ENCODE peak calls at places on chromosomes 13 and 19, in seven cellular contexts. W is IMR-90, E is H1, P is A549, J is SK-N-SH, C is K562, H is GM12878. T is an unnamed sample.
A peak's percentile ranks its signal among the peaks of the same experiment; 100 is the strongest.

GRCh38 chr19:49997709-49998108 is 27.5 kb downstream of the VRK3 start:
- DNase-seq in W (peak; percentile 13), E (no peak), P (peak; percentile 83), J (peak; percentile 78), C (peak; percentile 83), H (peak; percentile 26), T (peak; percentile 56)

GRCh38 chr13:23901365-23901764 is 4.1 kb upstream of the C1QTNF9B start:
- DNase-seq in W (peak; percentile 61), E (no peak), P (no peak), J (no peak), C (no peak), H (no peak), T (no peak)

GRCh38 chr13:98972627-98973026 is 5.2 kb downstream of the DOCK9 start:
- DNase-seq in W (peak; percentile 49), E (no peak), P (no peak), J (no peak), C (no peak), H (no peak), T (no peak)

GRCh38 chr13:31885994-31886393 is 145.6 kb upstream of the FRY start:
- DNase-seq in W (peak; percentile 4), E (no peak), P (no peak), J (peak; percentile 29), C (no peak), H (no peak), T (no peak)

GRCh38 chr13:50387124-50387581 is 371.9 kb downstream of the KCNRG start:
- DNase-seq in W (peak; percentile 42), E (no peak), P (no peak), J (peak; percentile 37), C (peak; percentile 25), H (no peak), T (peak; percentile 25)

GRCh38 chr13:45446181-45446580 is 18.6 kb upstream of the COG3 start:
- DNase-seq in W (peak; percentile 51), E (no peak), P (no peak), J (no peak), C (no peak), H (no peak), T (no peak)

GRCh38 chr19:21434516-21434915 is 37.6 kb downstream of the ZNF493 start:
- DNase-seq in W (no peak), E (no peak), P (no peak), J (no peak), C (no peak), H (no peak), T (no peak)

GRCh38 chr19:53545271-53546065 is 7.5 kb downstream of the ZNF331 start:
- DNase-seq in W (peak; percentile 80), E (no peak), P (peak; percentile 76), J (no peak), C (no peak), H (no peak), T (no peak)

GRCh38 chr13:107866666-107867623 is 348.4 kb downstream of the LIG4 start:
- DNase-seq in W (peak; percentile 66), E (no peak), P (no peak), J (peak; percentile 80), C (peak; percentile 94), H (no peak), T (no peak)

GRCh38 chr19:43229315-43229714 is 23.9 kb upstream of the PSG4 start:
- DNase-seq in W (peak; percentile 10), E (no peak), P (no peak), J (no peak), C (no peak), H (no peak), T (peak; percentile 25)
- TF ChIP-seq RFX5 in W (no peak), E (no peak), P (no peak), J (no peak), C (no peak), H (no peak), T (no peak)

DNA sequence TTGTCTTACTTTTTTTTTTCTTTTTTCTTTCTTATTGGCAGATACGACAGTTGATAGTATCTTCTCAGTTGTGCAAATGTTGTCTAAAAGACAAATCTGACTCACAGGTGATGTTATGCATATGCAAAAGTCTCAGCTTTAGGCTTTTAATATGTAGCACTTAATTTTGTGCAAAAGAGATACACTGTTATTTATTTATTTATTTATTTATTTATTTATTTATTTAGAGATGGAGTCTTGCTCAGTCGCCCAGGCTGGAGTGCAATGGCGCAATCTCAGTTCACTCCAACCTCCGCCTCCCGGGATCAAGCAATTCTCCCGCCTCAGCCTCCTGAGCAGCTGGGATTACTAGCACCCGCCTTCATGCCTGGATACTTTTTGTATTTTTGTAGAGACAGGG is 383.9 kb upstream of the PCDH9 start:
- DNase-seq in W (no peak), E (no peak), P (no peak), J (no peak), C (no peak), H (no peak), T (no peak)
- TF ChIP-seq RFX5 in W (no peak), E (no peak), P (no peak), J (no peak), C (no peak), H (no peak), T (no peak)

GRCh38 chr19:37907735-37908066 is 693 bp downstream of the SIPA1L3 start:
- DNase-seq in W (no peak), E (no peak), P (no peak), J (no peak), C (peak; percentile 22), H (no peak), T (no peak)

GRCh38 chr19:37903096-37903495 is 3.3 kb downstream of the WDR87 start:
- DNase-seq in W (no peak), E (no peak), P (no peak), J (no peak), C (no peak), H (no peak), T (no peak)

GRCh38 chr19:37906868-37907734 is at the start of gene SIPA1L3:
- DNase-seq in W (peak; percentile 94), E (peak; percentile 91), P (peak; percentile 99), J (peak; percentile 94), C (peak; percentile 86), H (peak; percentile 83), T (peak; percentile 91)

GRCh38 chr19:37909661-37910199 is 2.7 kb downstream of the SIPA1L3 start:
- DNase-seq in W (no peak), E (no peak), P (no peak), J (no peak), C (no peak), H (no peak), T (no peak)

DNA sequence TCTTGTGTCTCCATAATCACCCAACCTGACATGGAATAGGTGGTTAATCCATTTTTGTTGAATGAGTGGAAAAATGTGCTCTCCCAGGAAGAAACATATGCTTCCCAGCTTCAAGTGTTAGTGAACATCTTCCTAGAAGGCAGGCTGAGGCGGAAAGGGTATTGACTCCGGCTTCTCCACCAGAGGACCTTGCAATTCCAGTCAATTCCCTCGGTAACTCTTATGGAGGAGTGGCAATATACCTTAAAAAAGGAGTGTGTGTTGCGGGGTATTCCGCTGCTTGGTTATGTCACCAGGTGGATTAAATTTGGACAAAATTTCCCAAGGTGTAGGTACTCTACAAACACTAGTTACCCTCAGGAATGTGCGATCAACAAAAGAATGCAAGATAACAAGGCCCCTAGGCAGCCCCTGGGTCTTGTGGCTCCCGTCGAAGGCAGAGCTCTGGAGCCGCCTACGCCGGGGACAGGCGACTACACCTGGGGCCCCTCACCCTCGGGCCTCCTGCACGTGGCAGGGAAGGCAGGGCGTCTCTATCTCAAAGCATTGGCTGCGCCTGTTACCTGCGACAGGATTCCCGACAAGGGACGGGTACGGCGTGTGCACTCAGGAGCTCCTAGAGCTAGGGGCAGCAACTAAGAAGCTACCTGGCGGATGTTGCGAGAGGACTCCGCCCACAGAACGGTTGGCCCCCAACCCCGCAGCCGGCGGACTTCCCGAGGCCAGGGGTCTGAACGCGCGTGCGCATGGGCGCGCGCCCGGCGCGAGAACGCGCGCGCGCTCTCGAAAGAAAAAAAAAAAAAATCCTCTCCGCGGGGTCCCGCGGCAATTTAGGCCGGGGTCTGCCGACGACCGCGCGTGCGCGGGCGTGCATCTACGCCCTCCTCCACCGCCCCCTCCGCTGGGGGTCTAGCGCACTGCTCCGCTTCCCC is at the start of gene WDR87:
- DNase-seq in W (no peak), E (peak; percentile 87), P (peak; percentile 73), J (peak; percentile 95), C (peak; percentile 76), H (no peak), T (peak; percentile 51)
- TF ChIP-seq RFX5 in W (no peak), E (no peak), P (no peak), J (no peak), C (no peak), H (no peak), T (no peak)

GRCh38 chr19:925912-926594 is at the start of gene ARID3A:
- DNase-seq in W (no peak), E (no peak), P (peak; percentile 71), J (peak; percentile 88), C (no peak), H (no peak), T (no peak)

GRCh38 chr19:928471-929259 is 2.8 kb downstream of the ARID3A start:
- DNase-seq in W (no peak), E (no peak), P (no peak), J (no peak), C (peak; percentile 69), H (no peak), T (peak; percentile 43)

GRCh38 chr19:926595-927043 is 784 bp downstream of the ARID3A start:
- DNase-seq in W (no peak), E (no peak), P (no peak), J (no peak), C (no peak), H (no peak), T (no peak)

GRCh38 chr19:927707-928401 is 2.0 kb downstream of the ARID3A start:
- DNase-seq in W (no peak), E (no peak), P (no peak), J (no peak), C (no peak), H (no peak), T (no peak)

DNA sequence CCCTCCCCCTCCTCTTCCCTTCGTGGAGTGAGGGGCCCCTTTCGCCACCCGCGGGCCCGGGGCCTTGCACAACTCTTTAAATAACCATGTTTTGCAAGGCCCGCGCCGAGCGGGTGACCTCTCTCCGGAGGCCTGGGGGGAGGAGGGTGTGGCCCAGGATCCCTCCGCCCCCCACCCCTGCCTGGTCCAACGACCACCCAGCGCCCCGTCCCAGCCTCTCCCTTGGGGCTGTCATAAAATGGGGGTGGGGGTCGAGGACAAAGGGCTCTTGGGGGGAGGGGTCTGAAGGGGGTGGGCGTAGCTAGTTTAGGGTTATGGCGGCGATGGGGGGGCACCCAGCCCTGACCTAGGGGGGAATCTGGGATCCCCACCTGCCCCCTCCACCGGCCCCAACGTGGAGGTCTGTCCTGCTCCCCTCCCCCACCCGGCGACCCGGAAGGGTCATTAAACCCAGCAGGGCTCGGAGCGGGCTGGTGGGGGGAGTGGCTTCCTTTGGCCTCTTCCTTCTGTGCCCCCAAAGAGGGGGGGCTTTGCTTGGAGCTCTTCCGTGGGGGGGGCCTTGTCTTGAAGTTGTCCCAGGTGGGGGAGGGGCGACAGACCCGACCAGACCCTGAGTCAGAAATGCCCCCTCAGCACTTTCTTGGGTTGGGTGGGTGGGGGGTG is 1.3 kb downstream of the ARID3A start:
- DNase-seq in W (no peak), E (no peak), P (no peak), J (peak; percentile 78), C (peak; percentile 74), H (no peak), T (peak; percentile 85)
- TF ChIP-seq RFX5 in W (no peak), E (no peak), P (no peak), J (no peak), C (no peak), H (no peak), T (no peak)

T was measured in HepG2.